ENCODE peak calls at places on chromosomes 6 and 20, in four cellular contexts. V, D, B and G are unnamed samples.

GRCh38 chr6:134822920-134823430 is 126.9 kb downstream of the ALDH8A1 start:
- DNase-seq in V (peak; percentile 36), D (peak; percentile 66), B (peak; percentile 73), G (peak; percentile 90)

GRCh38 chr20:41145821-41146620 is 8.7 kb downstream of the PLCG1 start:
- DNase-seq in V (no peak), D (no peak), B (no peak), G (no peak)

GRCh38 chr6:141421378-141421777 is 711.3 kb upstream of the GJE1 start:
- DNase-seq in V (no peak), D (peak; percentile 5), B (no peak), G (peak; percentile 85)

GRCh38 chr6:112044196-112044595 is 9.7 kb upstream of the CCN6 start:
- DNase-seq in V (no peak), D (no peak), B (no peak), G (no peak)

GRCh38 chr20:23668477-23668951 is 20.3 kb downstream of the CST4 start:
- DNase-seq in V (no peak), D (peak; percentile 84), B (peak; percentile 57), G (peak; percentile 50)

GRCh38 chr6:81897793-81898192 is 145.3 kb upstream of the TENT5A start:
- DNase-seq in V (no peak), D (no peak), B (no peak), G (no peak)

GRCh38 chr6:66771626-66772025 is 1064.6 kb upstream of the EYS start:
- DNase-seq in V (no peak), D (no peak), B (no peak), G (no peak)

GRCh38 chr6:107320126-107320525 is 139.2 kb downstream of the PDSS2 start:
- DNase-seq in V (no peak), D (no peak), B (no peak), G (peak; percentile 44)

GRCh38 chr6:33705268-33705885 is 6.1 kb downstream of the UQCC2 start:
- DNase-seq in V (no peak), D (no peak), B (no peak), G (peak; percentile 33)

GRCh38 chr6:18237167-18237566 is 27.2 kb downstream of the DEK start:
- DNase-seq in V (no peak), D (no peak), B (no peak), G (no peak)

GRCh38 chr6:35146453-35146852 is 5.3 kb upstream of the TCP11 start:
- DNase-seq in V (no peak), D (peak; percentile 35), B (no peak), G (peak; percentile 55)

GRCh38 chr6:112296122-112296521 is 41.8 kb upstream of the LAMA4 start:
- DNase-seq in V (no peak), D (peak; percentile 14), B (no peak), G (peak; percentile 67)

GRCh38 chr20:35283441-35284266 is 918 bp downstream of the EIF6 start:
- DNase-seq in V (no peak), D (no peak), B (no peak), G (no peak)

GRCh38 chr6:145761584-145761983 is 26.3 kb upstream of the EPM2A start:
- DNase-seq in V (no peak), D (no peak), B (no peak), G (no peak)

GRCh38 chr6:54856137-54856536 is 9.6 kb downstream of the FAM83B start:
- DNase-seq in V (no peak), D (no peak), B (no peak), G (no peak)

GRCh38 chr20:2314759-2315439 is 19.1 kb downstream of the TGM3 start:
- DNase-seq in V (no peak), D (no peak), B (peak; percentile 86), G (peak; percentile 28)

DNA sequence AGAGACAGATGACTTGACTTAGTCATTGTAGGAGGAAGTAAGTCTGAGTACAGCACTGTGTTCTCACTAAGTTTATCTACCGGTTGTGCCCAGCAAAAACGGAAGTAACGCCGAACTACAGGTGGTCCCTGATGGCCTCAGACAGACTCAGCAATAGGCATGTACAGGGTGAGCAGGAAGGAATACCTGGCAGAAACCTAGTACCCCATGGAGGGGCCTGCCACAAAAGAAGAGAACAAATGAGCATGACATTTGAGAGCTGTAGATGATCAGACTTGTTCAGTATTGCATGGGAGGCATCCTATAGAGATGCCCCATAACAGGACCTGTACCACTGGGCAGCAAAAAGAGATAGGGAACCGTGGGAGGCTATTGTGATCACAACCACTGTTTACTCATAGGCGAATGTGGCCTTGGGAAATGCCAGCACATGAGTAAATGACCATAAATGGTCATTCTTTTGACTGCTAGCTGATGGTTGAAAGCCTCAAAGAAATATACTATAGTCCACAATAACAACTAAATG is 106.4 kb upstream of the TAB2 start:
- DNase-seq in V (no peak), D (no peak), B (no peak), G (peak; percentile 43)
- TF ChIP-seq ELK1 in V (no peak), D (no peak), B (no peak), G (no peak)

GRCh38 chr20:58636983-58637421 is 14.1 kb upstream of the STX16 start:
- DNase-seq in V (no peak), D (no peak), B (no peak), G (no peak)
- TF ChIP-seq ELK1 in V (no peak), D (no peak), B (no peak), G (no peak)

GRCh38 chr6:101116337-101116736 is 235.2 kb upstream of the ASCC3 start:
- DNase-seq in V (no peak), D (no peak), B (no peak), G (no peak)
- TF ChIP-seq ELK1 in V (no peak), D (no peak), B (no peak), G (no peak)

GRCh38 chr6:144315981-144316865 is 31.1 kb downstream of the UTRN start:
- DNase-seq in V (no peak), D (no peak), B (no peak), G (no peak)
- TF ChIP-seq ELK1 in V (no peak), D (no peak), B (no peak), G (no peak)